ENCODE peak calls at places on chromosomes 1 and 21, in four cellular contexts. R is GM23248, X is activated B cell treated with CpG ODN at 0.5 μM for 24 hours, O is dorsolateral prefrontal cortex. Y is an unnamed sample.
A peak's percentile ranks its signal among the peaks of the same experiment; 100 is the strongest.

GRCh38 chr1:174916846-174917245 is 82.9 kb upstream of the CACYBP start:
- DNase-seq in R (no peak), X (no peak), O (no peak), Y (no peak)

GRCh38 chr21:43308101-43308500 is 118.8 kb downstream of the SIK1 start:
- DNase-seq in R (no peak), X (no peak), O (no peak), Y (no peak)

GRCh38 chr1:78047131-78047530 is 1.4 kb downstream of the GIPC2 start:
- DNase-seq in R (no peak), X (no peak), O (no peak), Y (no peak)

GRCh38 chr1:204382714-204383083 is 23.0 kb upstream of the PLEKHA6 start:
- DNase-seq in R (no peak), X (no peak), O (no peak), Y (no peak)

GRCh38 chr1:232868793-232869491 is 63.7 kb downstream of the MAP10 start:
- DNase-seq in R (peak; percentile 93), X (no peak), O (no peak), Y (no peak)

GRCh38 chr1:109630081-109630880 is 10.6 kb downstream of the AMPD2 start:
- DNase-seq in R (no peak), X (no peak), O (no peak), Y (no peak)

GRCh38 chr1:173856903-173857302 is 10.9 kb downstream of the GAS5 start:
- DNase-seq in R (no peak), X (no peak), O (no peak), Y (no peak)

GRCh38 chr1:204410764-204411450 is 710 bp downstream of the PPP1R15B start:
- DNase-seq in R (peak; percentile 78), X (peak; percentile 25), O (peak; percentile 42), Y (no peak)

GRCh38 chr21:33840771-33841170 is 74.8 kb downstream of the ATP5PO start:
- DNase-seq in R (peak; percentile 58), X (no peak), O (no peak), Y (no peak)

GRCh38 chr1:58251415-58252073 is 295.0 kb downstream of the OMA1 start:
- DNase-seq in R (peak; percentile 38), X (no peak), O (no peak), Y (peak; percentile 35)

GRCh38 chr1:153790282-153790995 is 15.2 kb downstream of the SLC27A3 start:
- DNase-seq in R (peak; percentile 90), X (no peak), O (peak; percentile 90), Y (peak; percentile 80)

GRCh38 chr1:228149341-228150020 is at the start of gene GJC2:
- DNase-seq in R (peak; percentile 36), X (no peak), O (peak; percentile 61), Y (no peak)

GRCh38 chr21:34812510-34813265 is 143.9 kb downstream of the CLIC6 start:
- DNase-seq in R (peak; percentile 90), X (no peak), O (no peak), Y (no peak)

Y was measured in HL-60.